ENCODE peak calls at places on chromosomes 7 and 10, in eight cellular contexts. W is NCI-H2081; H is brain microvascular endothelial cell; X is heart left ventricle; O is hippocampal formation; E is stimulated activated CD4-positive, alpha-beta T cell treated with anti-CD3 and anti-CD28 coated beads, TNF-alpha, amount 100 ng/mL, for 1 hour; G is AG09319; N is activated effector memory CD4-positive, alpha-beta T cell treated with Interleukin-2 at 50 U/mL for 16 hours. V is an unnamed sample.

GRCh38 chr7:54831644-54832095 is 72.7 kb upstream of the SEC61G start:
- DNase-seq in E (no peak), X (no peak), O (no peak), W (no peak), H (no peak), N (no peak), G (no peak), V (no peak)

GRCh38 chr10:7281429-7281828 is 129.4 kb downstream of the SFMBT2 start:
- DNase-seq in O (no peak), E (no peak), W (no peak), H (no peak), N (no peak), G (no peak), X (no peak), V (no peak)

GRCh38 chr10:124746992-124747391 is 2.8 kb upstream of the FAM53B start:
- DNase-seq in O (no peak), X (no peak), H (no peak), W (no peak), E (no peak), N (no peak), G (no peak), V (no peak)

GRCh38 chr7:46100521-46100920 is 179.4 kb upstream of the IGFBP3 start:
- DNase-seq in E (no peak), H (no peak), O (no peak), W (no peak), N (no peak), X (no peak), G (no peak), V (no peak)

GRCh38 chr10:33238643-33239042 is 95.8 kb downstream of the NRP1 start:
- DNase-seq in O (no peak), W (no peak), H (peak), X (no peak), G (no peak), N (no peak), E (no peak), V (no peak)

GRCh38 chr10:72738476-72738875 is 46.5 kb downstream of the MCU start:
- DNase-seq in E (no peak), H (peak), O (no peak), G (no peak), N (no peak), X (peak), W (no peak), V (no peak)

GRCh38 chr10:132497083-132497680 is 40.4 kb upstream of the INPP5A start:
- DNase-seq in W (no peak), E (no peak), N (no peak), X (no peak), G (no peak), H (no peak), O (no peak), V (no peak)

GRCh38 chr7:112421666-112422486 is 28.4 kb upstream of the IFRD1 start:
- DNase-seq in N (no peak), E (no peak), X (no peak), H (no peak), G (no peak), W (no peak), O (no peak), V (no peak)

GRCh38 chr7:19284596-19285300 is 139.5 kb upstream of the FERD3L start:
- DNase-seq in W (no peak), E (no peak), O (no peak), X (no peak), N (no peak), H (no peak), G (no peak), V (no peak)

GRCh38 chr10:89207181-89207800 is at the start of gene CH25H:
- DNase-seq in N (peak), X (peak), G (no peak), O (peak), E (no peak), H (peak), W (no peak), V (peak)

GRCh38 chr7:22120391-22121053 is 174.8 kb upstream of the CDCA7L start:
- DNase-seq in G (no peak), X (no peak), N (no peak), H (peak), W (no peak), E (no peak), O (no peak), V (no peak)

GRCh38 chr7:54201501-54201900 is 340.7 kb upstream of the VSTM2A start:
- DNase-seq in W (no peak), O (no peak), E (no peak), H (no peak), N (no peak), G (no peak), X (no peak), V (no peak)

GRCh38 chr10:6612371-6612770 is 32.3 kb upstream of the PRKCQ start:
- DNase-seq in X (no peak), E (no peak), O (no peak), G (no peak), W (no peak), N (no peak), H (no peak), V (no peak)

GRCh38 chr7:5296627-5297226 is 14.0 kb downstream of the SLC29A4 start:
- DNase-seq in H (no peak), N (peak), E (peak), X (no peak), O (no peak), G (no peak), W (no peak), V (no peak)

GRCh38 chr10:73590881-73591577 is at the start of gene USP54:
- DNase-seq in X (peak), W (no peak), O (peak), E (no peak), N (no peak), G (no peak), H (peak), V (peak)

GRCh38 chr7:53101026-53101425 is 65.6 kb downstream of the POM121L12 start:
- DNase-seq in N (no peak), G (no peak), H (no peak), X (no peak), E (no peak), W (no peak), O (no peak), V (no peak)

GRCh38 chr10:84241185-84241790 is at the start of gene LRIT1:
- DNase-seq in O (no peak), X (no peak), N (no peak), W (no peak), H (no peak), G (no peak), E (no peak), V (no peak)

GRCh38 chr7:150317748-150318444 is 5.3 kb upstream of the LRRC61 start:
- DNase-seq in O (no peak), G (no peak), E (no peak), X (no peak), N (no peak), H (peak), W (peak), V (peak)

GRCh38 chr7:21671859-21672258 is 129.0 kb downstream of the DNAH11 start:
- DNase-seq in W (no peak), G (no peak), H (no peak), N (no peak), O (no peak), E (no peak), X (no peak), V (no peak)

GRCh38 chr7:19110778-19111175 is 6.7 kb downstream of the TWIST1 start:
- DNase-seq in X (no peak), H (no peak), W (no peak), O (no peak), G (no peak), E (no peak), N (no peak), V (no peak)